ENCODE peak calls at places on chromosomes 5 and 9, in four cellular contexts. One of them, this sample, is unnamed.
A peak's percentile ranks its signal among the peaks of the same experiment; 100 is the strongest.

GRCh38 chr5:95966005-95966404 is 4.4 kb upstream of the ELL2 start:
- DNase-seq in GM12878: no peak
- DNase-seq in OCI-LY7: no peak
- DNase-seq in DND-41: no peak
- DNase-seq in this sample: no peak

GRCh38 chr5:10689391-10690081 is 71.5 kb downstream of the DAP start:
- DNase-seq in GM12878: no peak
- DNase-seq in DND-41: peak; percentile 33
- DNase-seq in OCI-LY7: peak; percentile 40
- DNase-seq in this sample: no peak

GRCh38 chr9:135879237-135879601 is 28.1 kb downstream of the CAMSAP1 start:
- DNase-seq in GM12878: no peak
- DNase-seq in DND-41: no peak
- DNase-seq in OCI-LY7: no peak
- DNase-seq in this sample: no peak

GRCh38 chr5:68396722-68397121 is 181.2 kb downstream of the PIK3R1 start:
- DNase-seq in DND-41: no peak
- DNase-seq in GM12878: no peak
- DNase-seq in OCI-LY7: no peak
- DNase-seq in this sample: no peak

GRCh38 chr9:114850871-114851270 is 45.0 kb upstream of the TNFSF15 start:
- DNase-seq in OCI-LY7: no peak
- DNase-seq in GM12878: no peak
- DNase-seq in DND-41: no peak
- DNase-seq in this sample: no peak

GRCh38 chr5:53779541-53779981 is 219.1 kb downstream of the NDUFS4 start:
- DNase-seq in DND-41: peak; percentile 5
- DNase-seq in GM12878: no peak
- DNase-seq in OCI-LY7: no peak
- DNase-seq in this sample: peak; percentile 50

GRCh38 chr5:961002-961710 is 47.4 kb upstream of the NKD2 start:
- DNase-seq in GM12878: no peak
- DNase-seq in DND-41: no peak
- DNase-seq in OCI-LY7: no peak
- DNase-seq in this sample: no peak

GRCh38 chr9:133161542-133161950 is 2.2 kb downstream of the GBGT1 start:
- DNase-seq in DND-41: no peak
- DNase-seq in OCI-LY7: no peak
- DNase-seq in GM12878: no peak
- DNase-seq in this sample: no peak

GRCh38 chr5:9347541-9348295 is 198.2 kb downstream of the SEMA5A start:
- DNase-seq in OCI-LY7: no peak
- DNase-seq in DND-41: no peak
- DNase-seq in GM12878: no peak
- DNase-seq in this sample: no peak

GRCh38 chr5:1876708-1877433 is 5.9 kb downstream of the IRX4 start:
- DNase-seq in OCI-LY7: no peak
- DNase-seq in DND-41: no peak
- DNase-seq in GM12878: no peak
- DNase-seq in this sample: no peak

GRCh38 chr5:125410501-125411162 is 664.2 kb upstream of the ZNF608 start:
- DNase-seq in OCI-LY7: no peak
- DNase-seq in GM12878: no peak
- DNase-seq in DND-41: no peak
- DNase-seq in this sample: peak; percentile 90

GRCh38 chr5:123125953-123126352 is 36.9 kb downstream of the PRDM6 start:
- DNase-seq in DND-41: no peak
- DNase-seq in OCI-LY7: no peak
- DNase-seq in GM12878: no peak
- DNase-seq in this sample: peak; percentile 84

GRCh38 chr9:4371108-4371507 is 71.2 kb upstream of the GLIS3 start:
- DNase-seq in OCI-LY7: no peak
- DNase-seq in DND-41: no peak
- DNase-seq in GM12878: no peak
- DNase-seq in this sample: peak; percentile 98

GRCh38 chr9:121573717-121574485 is 74.3 kb upstream of the GGTA1 start:
- DNase-seq in DND-41: no peak
- DNase-seq in OCI-LY7: no peak
- DNase-seq in GM12878: no peak
- DNase-seq in this sample: no peak

GRCh38 chr5:68953885-68954617 is 139.8 kb upstream of the SLC30A5 start:
- DNase-seq in DND-41: no peak
- DNase-seq in OCI-LY7: no peak
- DNase-seq in GM12878: no peak
- DNase-seq in this sample: peak; percentile 16

GRCh38 chr5:156475831-156476551 is 149.0 kb downstream of the SGCD start:
- DNase-seq in DND-41: no peak
- DNase-seq in OCI-LY7: no peak
- DNase-seq in GM12878: no peak
- DNase-seq in this sample: peak; percentile 97

GRCh38 chr5:124902097-124902821 is 155.8 kb upstream of the ZNF608 start:
- DNase-seq in DND-41: no peak
- DNase-seq in GM12878: peak; percentile 92
- DNase-seq in OCI-LY7: peak; percentile 81
- DNase-seq in this sample: peak; percentile 86

GRCh38 chr5:159768243-159768642 is 148.0 kb upstream of the ADRA1B start:
- DNase-seq in DND-41: no peak
- DNase-seq in GM12878: no peak
- DNase-seq in OCI-LY7: no peak
- DNase-seq in this sample: no peak

GRCh38 chr5:60505373-60505772 is 194.6 kb downstream of the DEPDC1B start:
- DNase-seq in GM12878: no peak
- DNase-seq in DND-41: no peak
- DNase-seq in OCI-LY7: no peak
- DNase-seq in this sample: no peak

GRCh38 chr5:179488464-179488863 is 61.9 kb upstream of the RUFY1 start:
- DNase-seq in OCI-LY7: no peak
- DNase-seq in GM12878: no peak
- DNase-seq in DND-41: no peak
- DNase-seq in this sample: peak; percentile 50

GRCh38 chr9:76921161-76921560 is 15.2 kb upstream of the PRUNE2 start:
- DNase-seq in DND-41: no peak
- DNase-seq in OCI-LY7: no peak
- DNase-seq in GM12878: no peak
- DNase-seq in this sample: no peak

GRCh38 chr5:16794381-16794913 is 141.6 kb downstream of the MYO10 start:
- DNase-seq in GM12878: no peak
- DNase-seq in DND-41: no peak
- DNase-seq in OCI-LY7: no peak
- DNase-seq in this sample: no peak

GRCh38 chr5:79547982-79548381 is 34.0 kb upstream of the HOMER1 start:
- DNase-seq in GM12878: no peak
- DNase-seq in DND-41: no peak
- DNase-seq in OCI-LY7: no peak
- DNase-seq in this sample: no peak

GRCh38 chr9:23842531-23843129 is 16.6 kb upstream of the ELAVL2 start:
- DNase-seq in OCI-LY7: no peak
- DNase-seq in GM12878: no peak
- DNase-seq in DND-41: no peak
- DNase-seq in this sample: no peak

GRCh38 chr5:172906436-172906835 is 52.8 kb upstream of the RPL26L1 start:
- DNase-seq in OCI-LY7: no peak
- DNase-seq in DND-41: no peak
- DNase-seq in GM12878: peak; percentile 57
- DNase-seq in this sample: peak; percentile 54

GRCh38 chr9:34744295-34745221 is 34.6 kb upstream of the CCL21 start:
- DNase-seq in GM12878: no peak
- DNase-seq in DND-41: no peak
- DNase-seq in OCI-LY7: no peak
- DNase-seq in this sample: peak; percentile 76

GRCh38 chr5:124279146-124279545 is 467.3 kb downstream of the ZNF608 start:
- DNase-seq in GM12878: no peak
- DNase-seq in OCI-LY7: no peak
- DNase-seq in DND-41: no peak
- DNase-seq in this sample: no peak

DNA sequence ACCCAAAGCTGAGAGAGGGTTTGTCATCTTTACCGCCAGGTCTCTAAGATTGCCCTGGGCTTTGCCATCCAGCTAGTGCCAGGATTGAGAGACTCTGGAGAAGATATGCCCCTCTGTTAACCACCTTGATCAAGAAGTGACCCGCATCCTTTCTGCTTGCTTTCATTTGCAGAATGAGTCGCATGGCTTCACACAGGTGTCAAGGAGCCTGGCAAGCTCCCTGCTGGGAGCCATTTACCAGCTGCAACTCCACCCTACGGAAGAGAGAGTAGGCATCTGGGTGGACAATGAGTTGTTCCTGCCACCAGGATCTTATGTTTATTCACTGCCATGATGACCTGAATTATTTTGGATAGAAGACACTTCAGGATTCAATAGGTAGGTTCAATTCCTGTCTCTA is 43.0 kb downstream of the HSD17B3 start:
- DNase-seq in GM12878: no peak
- DNase-seq in OCI-LY7: no peak
- DNase-seq in DND-41: no peak
- DNase-seq in this sample: no peak
- H3K4me2 ChIP-seq in GM12878: no peak overlapping the region
- H3K4me2 ChIP-seq in OCI-LY7: no peak overlapping the region
- H3K4me2 ChIP-seq in DND-41: no peak overlapping the region
- H3K4me2 ChIP-seq in this sample: no peak overlapping the region

GRCh38 chr5:149174847-149175234 is 33.5 kb downstream of the ABLIM3 start:
- DNase-seq in DND-41: no peak
- DNase-seq in GM12878: no peak
- DNase-seq in OCI-LY7: no peak
- DNase-seq in this sample: no peak
- H3K4me2 ChIP-seq in DND-41: no peak overlapping the region
- H3K4me2 ChIP-seq in GM12878: no peak overlapping the region
- H3K4me2 ChIP-seq in OCI-LY7: no peak overlapping the region
- H3K4me2 ChIP-seq in this sample: peak overlapping the region; percentile 27

GRCh38 chr5:91143840-91144239 is 239.3 kb downstream of the ARRDC3 start:
- DNase-seq in OCI-LY7: no peak
- DNase-seq in DND-41: no peak
- DNase-seq in GM12878: no peak
- DNase-seq in this sample: no peak

GRCh38 chr5:91144491-91145232 is 238.5 kb downstream of the ARRDC3 start:
- DNase-seq in OCI-LY7: no peak
- DNase-seq in GM12878: no peak
- DNase-seq in DND-41: no peak
- DNase-seq in this sample: no peak

GRCh38 chr5:91146905-91147600 is 236.1 kb downstream of the ARRDC3 start:
- DNase-seq in OCI-LY7: no peak
- DNase-seq in GM12878: no peak
- DNase-seq in DND-41: no peak
- DNase-seq in this sample: no peak

GRCh38 chr5:91146221-91146620 is 236.9 kb downstream of the ARRDC3 start:
- DNase-seq in OCI-LY7: no peak
- DNase-seq in DND-41: no peak
- DNase-seq in GM12878: no peak
- DNase-seq in this sample: no peak

DNA sequence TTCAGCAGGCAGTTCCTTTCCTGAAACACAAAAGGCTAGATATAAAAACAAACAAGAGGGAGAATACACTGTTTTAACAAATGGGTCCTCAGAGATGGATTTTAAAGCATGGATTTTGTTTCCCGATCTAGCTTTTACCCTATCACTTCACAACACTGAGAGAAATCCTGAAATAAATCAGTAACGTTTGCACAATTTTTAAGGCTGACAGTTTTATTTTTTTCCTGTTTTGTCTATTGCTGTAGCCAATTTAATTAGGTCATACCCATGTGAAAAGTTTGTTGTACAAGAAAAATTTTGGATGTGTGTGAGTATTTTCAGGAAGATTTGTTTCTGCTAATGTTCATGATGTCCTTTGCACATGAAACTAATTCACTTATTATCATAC is 237.9 kb downstream of the ARRDC3 start:
- DNase-seq in DND-41: no peak
- DNase-seq in OCI-LY7: no peak
- DNase-seq in GM12878: no peak
- DNase-seq in this sample: no peak
- H3K4me2 ChIP-seq in DND-41: no peak overlapping the region
- H3K4me2 ChIP-seq in OCI-LY7: no peak overlapping the region
- H3K4me2 ChIP-seq in GM12878: no peak overlapping the region
- H3K4me2 ChIP-seq in this sample: no peak overlapping the region

GRCh38 chr9:68577778-68578591 is 37.3 kb upstream of the TMEM252 start:
- DNase-seq in OCI-LY7: peak; percentile 82
- DNase-seq in GM12878: peak; percentile 68
- DNase-seq in DND-41: no peak
- DNase-seq in this sample: no peak
- H3K4me2 ChIP-seq in OCI-LY7: peak overlapping the region; percentile 69
- H3K4me2 ChIP-seq in GM12878: peak overlapping the region; percentile 83
- H3K4me2 ChIP-seq in DND-41: no peak overlapping the region
- H3K4me2 ChIP-seq in this sample: no peak overlapping the region

GRCh38 chr9:87375397-87376073 is 122.1 kb upstream of the DAPK1 start:
- DNase-seq in OCI-LY7: no peak
- DNase-seq in GM12878: no peak
- DNase-seq in DND-41: no peak
- DNase-seq in this sample: no peak
- H3K4me2 ChIP-seq in OCI-LY7: no peak overlapping the region
- H3K4me2 ChIP-seq in GM12878: no peak overlapping the region
- H3K4me2 ChIP-seq in DND-41: no peak overlapping the region
- H3K4me2 ChIP-seq in this sample: no peak overlapping the region

DNA sequence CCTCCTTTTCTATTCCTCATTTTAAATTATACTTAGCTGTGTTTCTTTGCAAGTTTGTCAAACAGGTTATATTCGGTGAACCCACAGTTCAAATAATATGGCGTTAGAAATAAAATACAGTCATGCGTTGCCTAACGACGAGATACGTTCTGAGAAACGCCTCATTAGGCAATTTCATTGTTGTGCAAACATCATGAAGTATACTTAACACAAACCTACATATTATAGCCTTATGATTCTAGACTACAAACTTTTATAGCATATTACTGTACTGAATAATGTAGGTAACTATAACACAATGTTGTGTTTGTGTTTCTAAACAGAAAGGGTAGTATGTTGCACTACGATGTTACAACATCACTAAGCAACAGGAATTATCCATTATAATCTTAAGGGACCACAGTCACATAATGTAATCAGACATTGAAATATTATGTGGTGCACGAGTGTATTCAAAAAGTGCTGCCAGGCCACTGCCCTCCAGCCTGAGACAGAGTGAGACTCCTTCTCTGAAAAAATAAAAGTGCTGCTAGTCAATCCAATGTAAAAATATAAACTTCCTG is 3.0 kb upstream of the SMC2 start:
- DNase-seq in GM12878: no peak
- DNase-seq in OCI-LY7: no peak
- DNase-seq in DND-41: no peak
- DNase-seq in this sample: peak; percentile 66
- H3K4me2 ChIP-seq in GM12878: peak overlapping the region; percentile 73
- H3K4me2 ChIP-seq in OCI-LY7: peak overlapping the region; percentile 72
- H3K4me2 ChIP-seq in DND-41: no peak overlapping the region
- H3K4me2 ChIP-seq in this sample: peak overlapping the region; percentile 75

This sample was measured in fibroblast of lung.